ENCODE peak calls at places on chromosomes 13 and 19, in nine cellular contexts. P, X, E, G, A, I, S, O and H are unnamed samples.
A peak's percentile ranks its signal among the peaks of the same experiment; 100 is the strongest.

GRCh38 chr13:48976677-48977625 is 1.2 kb downstream of the FNDC3A start:
- DNase-seq in A (no peak), E (no peak), S (no peak), G (no peak), I (no peak), X (no peak), O (no peak), P (no peak), H (no peak)

GRCh38 chr19:4506449-4507149 is 11.7 kb downstream of the PLIN4 start:
- DNase-seq in S (no peak), P (no peak), X (no peak), G (peak; percentile 8), A (no peak), E (no peak), I (no peak), O (no peak), H (no peak)

GRCh38 chr19:1214299-1214861 is 8.8 kb downstream of the STK11 start:
- DNase-seq in O (no peak), S (no peak), A (no peak), G (no peak), X (no peak), E (no peak), I (no peak), P (no peak), H (no peak)

GRCh38 chr19:40147693-40148347 is 43.4 kb upstream of the MAP3K10 start:
- DNase-seq in P (no peak), G (peak; percentile 38), X (no peak), S (no peak), I (no peak), E (no peak), A (no peak), O (no peak), H (no peak)

GRCh38 chr13:95652244-95652764 is 7.8 kb upstream of the DZIP1 start:
- DNase-seq in I (no peak), A (no peak), E (no peak), P (no peak), S (no peak), O (no peak), G (no peak), X (no peak), H (no peak)

GRCh38 chr19:51689751-51690358 is 3.3 kb upstream of the SPACA6 start:
- DNase-seq in P (peak; percentile 69), S (no peak), G (no peak), O (no peak), I (peak; percentile 46), E (no peak), A (no peak), X (peak; percentile 57), H (no peak)

GRCh38 chr19:10339380-10339960 is at the start of gene ICAM3:
- DNase-seq in I (no peak), P (peak; percentile 47), S (no peak), A (no peak), E (no peak), G (no peak), X (no peak), O (peak; percentile 83), H (no peak)

GRCh38 chr19:58538257-58539168 is 5.4 kb upstream of the TRIM28 start:
- DNase-seq in I (peak; percentile 53), E (no peak), S (no peak), P (no peak), A (no peak), X (no peak), O (peak; percentile 74), G (no peak), H (peak; percentile 16)

DNA sequence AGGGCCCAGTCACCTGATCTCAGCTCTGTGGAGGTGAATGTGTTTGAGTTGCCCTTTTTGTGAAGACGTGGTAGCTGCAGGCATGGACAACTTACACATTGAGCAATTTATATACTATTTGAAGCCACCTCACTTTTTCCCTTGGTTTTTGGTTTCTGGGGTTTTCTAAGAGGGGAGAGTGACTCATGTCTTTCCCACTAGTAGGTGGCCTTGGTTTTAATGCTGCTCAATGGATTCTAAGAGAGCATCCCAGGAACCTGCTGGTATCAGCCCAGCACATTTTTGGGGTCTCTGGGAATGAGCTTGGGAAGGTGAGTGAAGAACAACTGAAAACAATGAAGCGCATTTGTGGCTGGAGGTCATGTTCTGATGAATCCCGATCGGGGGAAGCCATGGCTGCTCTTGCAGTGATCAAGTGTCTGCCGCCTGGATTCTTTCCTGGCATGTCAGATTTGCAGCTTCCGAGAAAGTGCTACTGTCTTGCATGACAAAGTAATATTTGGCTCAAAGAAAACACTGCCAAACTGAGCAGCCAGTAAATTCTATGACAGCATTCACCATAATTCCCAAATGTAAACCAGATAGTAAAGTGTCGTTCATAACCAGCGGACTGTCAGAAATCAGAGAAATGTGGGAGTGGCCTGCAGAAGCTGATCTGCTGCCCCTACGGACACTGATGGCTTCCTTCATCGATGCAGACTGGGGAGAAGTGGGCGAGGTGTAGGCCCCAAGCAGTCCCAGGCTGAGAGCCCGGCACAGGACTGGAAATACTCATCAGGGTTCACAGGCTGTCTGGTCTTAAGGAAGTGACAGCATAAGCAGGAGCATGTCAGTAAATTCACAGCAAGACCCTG is 98.7 kb downstream of the COL4A2 start:
- DNase-seq in P (no peak), O (no peak), X (no peak), G (no peak), E (no peak), S (no peak), I (no peak), A (no peak), H (no peak)
- H3K27ac ChIP-seq in P (peak overlapping the region; percentile 52), O (no peak overlapping the region), X (no peak overlapping the region), G (peak overlapping the region; percentile 68), E (peak overlapping the region; percentile 67), S (peak overlapping the region; percentile 33), I (peak overlapping the region; percentile 54), A (no peak overlapping the region), H (no peak overlapping the region)

DNA sequence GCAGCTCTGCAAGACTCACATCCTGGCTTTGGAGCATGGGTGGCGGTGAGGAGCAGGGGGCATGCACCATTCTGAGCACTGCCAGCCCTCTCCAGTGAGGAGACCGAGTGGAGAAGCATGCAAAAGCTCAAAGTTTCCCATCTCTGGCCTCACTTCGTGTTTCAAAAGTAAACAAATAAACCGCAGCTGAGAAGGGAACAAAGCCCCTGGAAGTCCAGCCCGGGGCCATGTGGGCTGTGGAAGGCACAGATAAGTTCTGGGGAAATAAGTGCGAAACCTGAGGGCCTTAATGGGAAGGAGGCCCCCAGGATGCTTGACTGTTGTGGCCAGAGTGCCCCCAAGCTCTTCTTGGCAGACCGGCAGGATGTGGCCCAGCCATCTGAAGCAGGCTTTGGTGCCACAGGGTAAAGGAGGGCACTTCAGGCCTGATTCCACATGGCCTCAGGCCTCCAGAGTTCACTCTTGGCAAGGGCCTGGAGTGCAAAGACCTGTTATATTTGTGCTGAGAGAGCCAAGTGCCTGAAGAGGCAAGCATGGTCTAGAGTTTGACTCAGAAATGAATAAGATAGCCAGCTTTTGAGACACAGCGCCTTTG is 1.2 kb downstream of the MEDAG start:
- DNase-seq in S (no peak), O (no peak), I (peak; percentile 9), E (no peak), X (no peak), A (no peak), G (no peak), P (no peak), H (no peak)
- H3K4me3 ChIP-seq in S (no peak overlapping the region), O (no peak overlapping the region), I (peak overlapping the region; percentile 58), E (peak overlapping the region; percentile 88), X (no peak overlapping the region), A (no peak overlapping the region), G (no peak overlapping the region), P (peak overlapping the region; percentile 56), H (no peak overlapping the region)

DNA sequence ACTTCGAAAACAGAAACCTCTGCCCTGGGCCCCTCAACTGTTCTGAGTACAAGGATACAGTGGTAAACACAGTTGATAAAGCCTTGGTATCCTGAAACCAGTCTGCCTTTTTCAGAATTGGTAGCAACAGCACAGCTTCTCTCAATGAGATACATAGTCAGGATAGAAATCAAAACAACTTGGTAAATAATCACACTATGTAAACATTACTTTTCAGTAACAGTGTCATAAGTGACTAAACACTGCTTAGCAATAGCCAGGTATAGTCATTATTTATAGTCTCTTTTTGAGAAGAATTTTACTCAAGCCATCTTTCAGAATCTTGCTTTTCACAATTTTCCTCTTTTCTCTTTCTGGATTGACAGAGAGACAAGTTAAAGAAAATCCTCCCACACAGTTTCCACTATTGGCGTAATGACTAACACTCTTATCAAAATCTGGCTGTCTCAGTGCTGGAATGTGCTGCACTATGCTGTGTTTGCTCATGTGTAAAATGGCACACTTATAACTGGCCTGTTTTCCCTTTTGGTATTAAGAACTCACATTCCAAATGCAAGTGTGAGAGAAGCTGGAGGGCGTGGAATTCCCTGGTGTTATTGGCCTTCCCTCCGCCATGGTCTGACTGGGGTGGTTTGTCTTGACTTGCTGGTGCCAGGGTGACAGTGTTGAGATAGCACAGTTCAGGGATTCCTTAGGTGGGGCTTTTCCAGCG is 368.8 kb downstream of the TDRD3 start:
- DNase-seq in P (no peak), E (no peak), A (no peak), I (no peak), X (no peak), S (peak; percentile 38), G (no peak), O (no peak), H (no peak)
- H3K27ac ChIP-seq in P (no peak overlapping the region), E (no peak overlapping the region), A (no peak overlapping the region), I (peak overlapping the region; percentile 21), X (no peak overlapping the region), S (no peak overlapping the region), G (no peak overlapping the region), O (no peak overlapping the region), H (no peak overlapping the region)

GRCh38 chr19:45780448-45781281 is 1.6 kb downstream of the DMPK start:
- DNase-seq in G (no peak), I (no peak), E (no peak), S (no peak), O (no peak), A (no peak), P (no peak), X (peak; percentile 39), H (no peak)

GRCh38 chr19:45781282-45782161 is 768 bp downstream of the DMPK start:
- DNase-seq in P (no peak), X (peak; percentile 92), G (no peak), A (no peak), I (no peak), S (peak; percentile 52), O (no peak), E (no peak), H (peak; percentile 89)

GRCh38 chr19:45778010-45778671 is 4.1 kb downstream of the DMPK start:
- DNase-seq in P (no peak), A (no peak), G (no peak), S (no peak), E (no peak), I (no peak), O (no peak), X (no peak), H (no peak)

GRCh38 chr19:45779231-45780145 is 2.8 kb downstream of the DMPK start:
- DNase-seq in E (peak; percentile 70), P (peak; percentile 80), S (peak; percentile 90), X (peak; percentile 94), G (no peak), I (peak; percentile 76), O (peak; percentile 65), A (peak; percentile 87), H (peak; percentile 96)

DNA sequence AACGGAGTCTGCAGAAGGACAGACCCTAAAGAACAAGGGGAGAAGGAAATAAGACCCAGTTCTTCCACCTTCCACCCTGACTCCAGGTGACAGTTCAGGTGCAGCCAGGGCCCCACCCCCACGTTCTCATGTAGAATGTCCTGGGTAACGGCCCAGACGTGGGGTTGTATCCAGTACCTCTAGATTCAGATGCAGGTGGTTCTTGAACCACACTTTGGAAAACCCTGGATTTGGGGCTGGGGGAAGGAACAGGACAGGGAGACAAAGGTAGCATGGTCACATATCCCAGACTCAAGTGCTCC is 2.2 kb downstream of the DMPK start:
- DNase-seq in E (no peak), A (no peak), S (no peak), X (no peak), O (no peak), P (no peak), G (no peak), I (no peak), H (peak; percentile 51)
- H3K4me3 ChIP-seq in E (peak overlapping the region; percentile 91), A (no peak overlapping the region), S (no peak overlapping the region), X (peak overlapping the region; percentile 18), O (no peak overlapping the region), P (peak overlapping the region; percentile 64), G (peak overlapping the region; percentile 62), I (peak overlapping the region; percentile 68), H (no peak overlapping the region)